ENCODE peak calls at places on chromosomes 4 and X, in nine cellular contexts. T is fibroblast of lung, G is DND-41, A is transverse colon, B is H1, M is mammary epithelial cell, S is suprapubic skin, D is spleen, H is SK-N-SH. K is an unnamed sample. For H3K4me1, the result is how much of the 10 kb centered on the place peaks cover.

GRCh38 chr4:183905593-183906485 is 732 bp downstream of the STOX2 start:
- DNase-seq in T (peak), G (no peak), A (peak), B (peak), M (peak), S (no peak), D (no peak), H (peak), K (no peak)

GRCh38 chr4:144509088-144509854 is 136.7 kb upstream of the HHIP start:
- DNase-seq in T (peak), G (no peak), A (no peak), B (no peak), M (no peak), S (no peak), D (no peak), H (peak), K (no peak)

GRCh38 chrX:14777484-14777883 is 95.4 kb downstream of the FANCB start:
- DNase-seq in T (peak), G (no peak), A (no peak), B (no peak), M (peak), S (no peak), D (no peak), H (no peak), K (no peak)

GRCh38 chr4:185870437-185870836 is 58.4 kb upstream of the SORBS2 start:
- DNase-seq in T (no peak), G (no peak), A (no peak), B (no peak), M (no peak), S (no peak), D (no peak), H (no peak), K (no peak)

GRCh38 chrX:69995400-69996101 is 54.2 kb downstream of the AWAT2 start:
- DNase-seq in T (no peak), G (no peak), A (no peak), B (no peak), M (no peak), S (no peak), D (no peak), H (no peak), K (no peak)

GRCh38 chr4:83109480-83110221 is 4.9 kb downstream of the PLAC8 start:
- DNase-seq in T (no peak), G (peak), A (peak), B (peak), M (no peak), S (no peak), D (peak), H (peak), K (peak)

GRCh38 chrX:1500701-1501624 is 36.0 kb downstream of the P2RY8 start:
- DNase-seq in T (no peak), G (peak), A (no peak), B (peak), M (no peak), S (peak), D (peak), H (no peak), K (no peak)

GRCh38 chr4:177250056-177250696 is 59.5 kb upstream of the NEIL3 start:
- DNase-seq in T (peak), G (peak), A (peak), B (peak), M (peak), S (no peak), D (peak), H (peak), K (peak)

GRCh38 chrX:16664626-16665025 is 14.7 kb downstream of the S100G start:
- DNase-seq in T (no peak), G (no peak), A (no peak), B (no peak), M (no peak), S (no peak), D (no peak), H (no peak), K (no peak)

GRCh38 chr4:168886361-168886760 is 123.7 kb downstream of the CBR4 start:
- DNase-seq in T (peak), G (no peak), A (no peak), B (no peak), M (peak), S (no peak), D (no peak), H (no peak), K (no peak)

GRCh38 chrX:103442536-103442901 is 66.2 kb downstream of the BEX3 start:
- DNase-seq in T (peak), G (no peak), A (no peak), B (no peak), M (peak), S (no peak), D (no peak), H (no peak), K (no peak)

GRCh38 chrX:142095816-142096215 is 109.3 kb downstream of the MAGEC2 start:
- DNase-seq in T (peak), G (no peak), A (no peak), B (no peak), M (no peak), S (no peak), D (no peak), H (no peak), K (no peak)

GRCh38 chrX:53716328-53717088 is 30.0 kb upstream of the HUWE1 start:
- DNase-seq in T (peak), G (peak), A (peak), B (no peak), M (peak), S (no peak), D (no peak), H (no peak), K (no peak)

GRCh38 chr4:26321326-26322276 is 787 bp downstream of the RBPJ start:
- DNase-seq in T (peak), G (peak), A (peak), B (peak), M (peak), S (no peak), D (peak), H (peak), K (no peak)

GRCh38 chr4:1367230-1367935 is 20.4 kb downstream of the UVSSA start:
- DNase-seq in T (no peak), G (no peak), A (no peak), B (no peak), M (no peak), S (peak), D (no peak), H (no peak), K (peak)

GRCh38 chr4:132101526-132101925 is 1047.6 kb upstream of the PCDH10 start:
- DNase-seq in T (peak), G (no peak), A (no peak), B (no peak), M (no peak), S (no peak), D (no peak), H (no peak), K (no peak)

GRCh38 chr4:163142246-163142645 is 24.4 kb downstream of the NAF1 start:
- DNase-seq in T (no peak), G (no peak), A (no peak), B (no peak), M (no peak), S (no peak), D (no peak), H (no peak), K (no peak)

GRCh38 chr4:69071286-69071685 is 25.0 kb upstream of the UGT2B7 start:
- DNase-seq in T (no peak), G (no peak), A (no peak), B (no peak), M (no peak), S (no peak), D (no peak), H (no peak), K (no peak)

GRCh38 chrX:31126205-31126604 is 54.4 kb upstream of the FTHL17 start:
- DNase-seq in T (peak), G (no peak), A (no peak), B (no peak), M (no peak), S (no peak), D (no peak), H (no peak), K (no peak)
- H3K4me1 ChIP-seq in T (under half), G (under half), A (under half), B (under half), M (under half), S (under half), D (under half), H (under half), K (under half)

GRCh38 chrX:101206471-101206870 is 13.1 kb upstream of the DRP2 start:
- DNase-seq in T (peak), G (no peak), A (no peak), B (no peak), M (peak), S (no peak), D (no peak), H (peak), K (no peak)
- TF ChIP-seq CTCF in T (peak), G (peak), A (peak), B (peak), M (peak), S (no peak), D (no peak), H (peak), K (no peak)

GRCh38 chr4:113497154-113497553 is 264.4 kb downstream of the CAMK2D start:
- DNase-seq in T (no peak), G (no peak), A (no peak), B (no peak), M (no peak), S (no peak), D (no peak), H (no peak), K (no peak)

GRCh38 chr4:113495790-113496189 is 265.7 kb downstream of the CAMK2D start:
- DNase-seq in T (no peak), G (no peak), A (no peak), B (no peak), M (no peak), S (no peak), D (no peak), H (no peak), K (no peak)

GRCh38 chr4:113499696-113500095 is 261.8 kb downstream of the CAMK2D start:
- DNase-seq in T (peak), G (no peak), A (no peak), B (no peak), M (peak), S (no peak), D (no peak), H (no peak), K (no peak)

GRCh38 chr4:113499166-113499565 is 262.4 kb downstream of the CAMK2D start:
- DNase-seq in T (no peak), G (no peak), A (no peak), B (no peak), M (no peak), S (no peak), D (no peak), H (no peak), K (no peak)

DNA sequence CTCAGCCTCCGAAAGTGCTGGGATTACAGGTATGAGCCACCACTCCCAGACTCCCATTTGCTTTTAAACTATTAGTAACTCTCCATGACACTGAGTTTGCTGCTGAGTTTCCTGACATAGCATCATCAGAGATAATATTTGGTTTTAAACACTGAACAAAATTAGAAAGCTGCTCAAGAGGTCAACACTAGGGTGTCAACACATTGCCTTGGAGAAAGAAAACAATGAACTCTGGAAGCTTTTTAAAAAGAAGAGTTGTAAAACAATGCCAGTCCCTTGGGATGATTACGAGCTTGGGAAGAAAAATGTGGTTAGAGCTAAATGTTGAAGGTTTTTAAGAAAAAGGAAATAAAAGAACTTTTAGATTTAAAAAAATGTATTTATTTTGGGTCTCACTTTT is 264.8 kb downstream of the CAMK2D start:
- DNase-seq in T (no peak), G (no peak), A (no peak), B (no peak), M (no peak), S (no peak), D (no peak), H (no peak), K (no peak)
- H3K4me3 ChIP-seq in T (no peak), G (no peak), A (no peak), B (no peak), M (no peak), S (no peak), D (no peak), H (no peak), K (no peak)

GRCh38 chrX:45745479-45745878 is 544.8 kb upstream of the DIPK2B start:
- DNase-seq in T (no peak), G (no peak), A (no peak), B (no peak), M (no peak), S (no peak), D (no peak), H (no peak), K (no peak)
- H3K4me1 ChIP-seq in T (under half), G (under half), A (under half), B (under half), M (half or more), S (under half), D (under half), H (under half), K (under half)

GRCh38 chr4:174865418-174865985 is 36.5 kb upstream of the GLRA3 start:
- DNase-seq in T (no peak), G (no peak), A (no peak), B (no peak), M (no peak), S (no peak), D (no peak), H (no peak), K (no peak)

GRCh38 chr4:174869334-174869733 is 40.3 kb upstream of the GLRA3 start:
- DNase-seq in T (no peak), G (no peak), A (no peak), B (no peak), M (no peak), S (no peak), D (no peak), H (no peak), K (no peak)

GRCh38 chr4:174871407-174871806 is 42.4 kb upstream of the GLRA3 start:
- DNase-seq in T (no peak), G (no peak), A (no peak), B (no peak), M (no peak), S (no peak), D (no peak), H (no peak), K (no peak)

GRCh38 chr4:174870311-174870710 is 41.3 kb upstream of the GLRA3 start:
- DNase-seq in T (no peak), G (no peak), A (no peak), B (no peak), M (no peak), S (no peak), D (no peak), H (no peak), K (no peak)

DNA sequence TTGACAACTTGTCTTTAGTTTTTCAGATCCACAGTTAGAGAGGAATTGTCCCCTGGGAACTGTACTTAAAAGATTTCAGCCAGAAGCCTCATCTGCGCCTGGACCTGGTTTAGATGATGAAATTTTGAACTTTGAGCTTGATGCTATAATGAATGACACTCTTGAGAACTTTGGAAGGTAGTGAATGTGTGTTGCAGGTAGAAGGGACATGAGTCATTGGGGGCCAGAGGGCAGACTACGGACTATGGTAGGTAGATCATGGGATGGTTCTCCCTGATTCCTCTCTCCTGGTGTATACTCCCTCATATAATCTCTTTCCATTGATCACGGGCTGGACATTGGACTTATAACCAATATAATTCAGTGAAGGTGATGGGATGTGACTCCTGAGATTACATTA is 38.8 kb upstream of the GLRA3 start:
- DNase-seq in T (no peak), G (no peak), A (no peak), B (no peak), M (no peak), S (no peak), D (no peak), H (no peak), K (no peak)
- TF ChIP-seq CTCF in T (no peak), G (no peak), A (no peak), B (no peak), M (no peak), S (no peak), D (no peak), H (no peak), K (no peak)

K was measured in left lung.